ENCODE peak calls at places on chromosomes 1 and 21, in six cellular contexts. I is ELF-1; J is astrocyte of the spinal cord; N is activated CD8-positive, alpha-beta memory T cell treated with anti-CD3 and anti-CD28 coated beads for 24 hours; F is CD8-positive, alpha-beta memory T cell; M is stimulated activated CD8-positive, alpha-beta memory T cell treated with anti-CD3 and anti-CD28 coated beads, Interleukin-2, amount 100 ng/mL, for 48 hours. P is an unnamed sample.

GRCh38 chr1:161038523-161039153 is at the start of gene TSTD1:
- DNase-seq in N (peak), I (peak), M (peak), F (peak), J (no peak), P (no peak)

GRCh38 chr1:181152892-181153633 is 64.6 kb downstream of the IER5 start:
- DNase-seq in N (no peak), I (peak), J (peak), F (no peak), M (no peak), P (no peak)

GRCh38 chr1:239914827-239915231 is 176.9 kb upstream of the FMN2 start:
- DNase-seq in F (no peak), J (peak), N (no peak), M (no peak), I (no peak), P (peak)

GRCh38 chr1:59484090-59484489 is 187.2 kb downstream of the FGGY start:
- DNase-seq in I (no peak), F (no peak), M (no peak), N (no peak), J (peak), P (peak)

GRCh38 chr1:167488786-167489185 is 29.5 kb downstream of the CD247 start:
- DNase-seq in M (no peak), F (no peak), N (peak), I (no peak), J (no peak), P (no peak)

GRCh38 chr1:198373376-198373775 is 167.1 kb downstream of the ATP6V1G3 start:
- DNase-seq in N (no peak), I (no peak), J (peak), M (no peak), F (no peak), P (no peak)

GRCh38 chr1:39250460-39251240 is 46.2 kb downstream of the MACF1 start:
- DNase-seq in M (no peak), F (no peak), J (peak), N (no peak), I (no peak), P (no peak)

GRCh38 chr1:87436534-87436933 is 107.9 kb downstream of the LMO4 start:
- DNase-seq in N (no peak), M (no peak), F (no peak), I (peak), J (no peak), P (no peak)

GRCh38 chr1:213057264-213058059 is 6.4 kb downstream of the RPS6KC1 start:
- DNase-seq in F (no peak), J (no peak), M (no peak), I (no peak), N (no peak), P (no peak)

GRCh38 chr1:97247196-97247595 is 525.6 kb downstream of the PTBP2 start:
- DNase-seq in I (no peak), J (peak), F (no peak), N (no peak), M (no peak), P (no peak)

GRCh38 chr1:205950826-205951549 is 7.7 kb upstream of the SLC26A9 start:
- DNase-seq in J (peak), F (no peak), N (no peak), M (no peak), I (no peak), P (peak)

GRCh38 chr1:41891403-41891896 is 27.3 kb downstream of the HIVEP3 start:
- DNase-seq in M (peak), N (peak), F (peak), I (no peak), J (no peak), P (no peak)

GRCh38 chr1:152014943-152015342 is 21.3 kb upstream of the S100A10 start:
- DNase-seq in N (no peak), J (no peak), F (no peak), I (no peak), M (no peak), P (no peak)

GRCh38 chr1:18629659-18630510 is 761 bp upstream of the PAX7 start:
- DNase-seq in I (peak), M (no peak), N (no peak), J (no peak), F (no peak), P (no peak)

GRCh38 chr21:23936224-23936623 is 1671.1 kb downstream of the MRPL39 start:
- DNase-seq in F (no peak), M (no peak), I (peak), N (no peak), J (peak), P (no peak)

GRCh38 chr21:37204580-37204979 is 62.6 kb downstream of the VPS26C start:
- DNase-seq in J (no peak), I (no peak), F (no peak), N (peak), M (no peak), P (no peak)

GRCh38 chr1:33383974-33384767 is 46.7 kb downstream of the PHC2 start:
- DNase-seq in J (peak), I (no peak), M (no peak), F (no peak), N (no peak), P (peak)

GRCh38 chr1:161304927-161305871 is 4.6 kb downstream of the MPZ start:
- DNase-seq in N (peak), I (no peak), M (no peak), J (no peak), F (no peak), P (no peak)

GRCh38 chr1:99768525-99769382 is 2.3 kb upstream of the FRRS1 start:
- DNase-seq in M (no peak), I (no peak), J (no peak), N (no peak), F (no peak), P (no peak)

GRCh38 chr1:48068216-48068615 is 71.0 kb upstream of the TRABD2B start:
- DNase-seq in J (no peak), N (no peak), F (no peak), M (no peak), I (no peak), P (no peak)

GRCh38 chr21:37375866-37376574 is 9.4 kb downstream of the DYRK1A start:
- DNase-seq in N (no peak), F (no peak), I (no peak), J (no peak), M (no peak), P (no peak)

GRCh38 chr1:16913866-16914662 is 7.7 kb upstream of the CROCC start:
- DNase-seq in F (peak), I (peak), N (peak), M (peak), J (peak), P (peak)

GRCh38 chr1:219416598-219417238 is 196.2 kb downstream of the ZC3H11B start:
- DNase-seq in M (peak), J (peak), N (peak), I (peak), F (peak), P (no peak)

GRCh38 chr21:41699311-41699710 is 67.5 kb downstream of the RIPK4 start:
- DNase-seq in N (no peak), F (no peak), M (no peak), I (no peak), J (no peak), P (no peak)

GRCh38 chr1:215005656-215006335 is 76.7 kb upstream of the KCNK2 start:
- DNase-seq in I (no peak), M (no peak), F (no peak), N (no peak), J (no peak), P (no peak)

GRCh38 chr1:42926870-42927242 is 31.8 kb downstream of the SLC2A1 start:
- DNase-seq in M (no peak), J (no peak), N (no peak), F (no peak), I (peak), P (no peak)

GRCh38 chr1:155379180-155379876 is 58.6 kb downstream of the RUSC1 start:
- DNase-seq in M (no peak), N (no peak), F (no peak), I (no peak), J (peak), P (no peak)